ENCODE peak calls at places on chromosomes 6 and 20, in eight cellular contexts. I is ovary, G is Peyer's patch, K is breast epithelium, R is stomach, L is heart left ventricle, A is tibial nerve, S is HepG2. M is an unnamed sample.

GRCh38 chr20:45445805-45446562 is 23.6 kb upstream of the WFDC2 start:
- DNase-seq in I (no peak), G (no peak), K (no peak), R (no peak), L (no peak), A (no peak), S (peak), M (no peak)

GRCh38 chr20:60139663-60140446 is 181.6 kb downstream of the CDH26 start:
- DNase-seq in I (no peak), G (no peak), K (no peak), R (no peak), L (no peak), A (peak), S (no peak), M (no peak)

GRCh38 chr6:151385177-151385576 is 6.2 kb downstream of the ZBTB2 start:
- DNase-seq in I (no peak), G (no peak), K (no peak), R (no peak), L (no peak), A (no peak), S (no peak), M (no peak)

GRCh38 chr6:52394251-52394666 is 25.9 kb upstream of the EFHC1 start:
- DNase-seq in I (no peak), G (no peak), K (no peak), R (no peak), L (no peak), A (no peak), S (no peak), M (no peak)

GRCh38 chr6:105981002-105981887 is 104.9 kb upstream of the PRDM1 start:
- DNase-seq in I (peak), G (no peak), K (no peak), R (no peak), L (no peak), A (no peak), S (no peak), M (no peak)

GRCh38 chr6:8619853-8620252 is 184.5 kb upstream of the SLC35B3 start:
- DNase-seq in I (no peak), G (no peak), K (no peak), R (no peak), L (no peak), A (no peak), S (no peak), M (no peak)

GRCh38 chr6:135092724-135093123 is 38.1 kb upstream of the HBS1L start:
- DNase-seq in I (no peak), G (no peak), K (no peak), R (no peak), L (no peak), A (no peak), S (no peak), M (no peak)

GRCh38 chr6:15066433-15067337 is 179.2 kb upstream of the JARID2 start:
- DNase-seq in I (peak), G (no peak), K (peak), R (no peak), L (peak), A (peak), S (no peak), M (peak)

GRCh38 chr20:59008715-59009336 is 1.8 kb upstream of the CTSZ start:
- DNase-seq in I (no peak), G (no peak), K (peak), R (peak), L (peak), A (no peak), S (no peak), M (no peak)

GRCh38 chr20:48706710-48707339 is 121.0 kb downstream of the PREX1 start:
- DNase-seq in I (no peak), G (no peak), K (no peak), R (no peak), L (peak), A (no peak), S (no peak), M (no peak)

GRCh38 chr20:4726710-4727391 is 5.1 kb downstream of the PRND start:
- DNase-seq in I (no peak), G (peak), K (no peak), R (no peak), L (no peak), A (peak), S (no peak), M (no peak)

GRCh38 chr6:170203212-170203611 is 87.7 kb downstream of the DLL1 start:
- DNase-seq in I (no peak), G (no peak), K (peak), R (no peak), L (no peak), A (peak), S (no peak), M (no peak)

GRCh38 chr6:124536792-124537191 is 425.4 kb upstream of the RNF217 start:
- DNase-seq in I (no peak), G (no peak), K (no peak), R (no peak), L (no peak), A (no peak), S (no peak), M (no peak)

GRCh38 chr6:25971187-25971811 is 8.7 kb downstream of the TRIM38 start:
- DNase-seq in I (peak), G (no peak), K (peak), R (no peak), L (peak), A (no peak), S (peak), M (no peak)

GRCh38 chr6:105087571-105088211 is 92.1 kb downstream of the POPDC3 start:
- DNase-seq in I (peak), G (no peak), K (no peak), R (peak), L (no peak), A (peak), S (peak), M (peak)

GRCh38 chr6:138467901-138468300 is 31.4 kb downstream of the NHSL1 start:
- DNase-seq in I (no peak), G (no peak), K (no peak), R (no peak), L (no peak), A (no peak), S (no peak), M (no peak)

GRCh38 chr20:32969356-32970114 is 34.7 kb downstream of the SUN5 start:
- DNase-seq in I (no peak), G (no peak), K (peak), R (no peak), L (peak), A (no peak), S (no peak), M (no peak)

GRCh38 chr6:95203153-95203754 is 374.1 kb upstream of the MANEA start:
- DNase-seq in I (peak), G (no peak), K (no peak), R (no peak), L (no peak), A (peak), S (peak), M (peak)

GRCh38 chr20:33465536-33466302 is 22.2 kb upstream of the SNTA1 start:
- DNase-seq in I (no peak), G (no peak), K (no peak), R (no peak), L (no peak), A (no peak), S (peak), M (no peak)

GRCh38 chr6:43128926-43129325 is 42.1 kb upstream of the SRF start:
- DNase-seq in I (no peak), G (no peak), K (no peak), R (no peak), L (no peak), A (no peak), S (no peak), M (no peak)

GRCh38 chr6:98787961-98788360 is 46.4 kb upstream of the POU3F2 start:
- DNase-seq in I (no peak), G (no peak), K (no peak), R (no peak), L (no peak), A (no peak), S (no peak), M (no peak)

GRCh38 chr6:47286301-47286700 is 23.4 kb downstream of the TNFRSF21 start:
- DNase-seq in I (no peak), G (no peak), K (no peak), R (no peak), L (no peak), A (no peak), S (no peak), M (no peak)

GRCh38 chr6:163460307-163460782 is 45.8 kb downstream of the QKI start:
- DNase-seq in I (no peak), G (no peak), K (no peak), R (no peak), L (no peak), A (no peak), S (no peak), M (no peak)

GRCh38 chr20:11443382-11444119 is 474.1 kb upstream of the BTBD3 start:
- DNase-seq in I (no peak), G (no peak), K (no peak), R (no peak), L (no peak), A (no peak), S (no peak), M (no peak)

GRCh38 chr20:32037929-32038328 is 14.1 kb upstream of the HCK start:
- DNase-seq in I (no peak), G (no peak), K (no peak), R (no peak), L (no peak), A (no peak), S (no peak), M (no peak)

DNA sequence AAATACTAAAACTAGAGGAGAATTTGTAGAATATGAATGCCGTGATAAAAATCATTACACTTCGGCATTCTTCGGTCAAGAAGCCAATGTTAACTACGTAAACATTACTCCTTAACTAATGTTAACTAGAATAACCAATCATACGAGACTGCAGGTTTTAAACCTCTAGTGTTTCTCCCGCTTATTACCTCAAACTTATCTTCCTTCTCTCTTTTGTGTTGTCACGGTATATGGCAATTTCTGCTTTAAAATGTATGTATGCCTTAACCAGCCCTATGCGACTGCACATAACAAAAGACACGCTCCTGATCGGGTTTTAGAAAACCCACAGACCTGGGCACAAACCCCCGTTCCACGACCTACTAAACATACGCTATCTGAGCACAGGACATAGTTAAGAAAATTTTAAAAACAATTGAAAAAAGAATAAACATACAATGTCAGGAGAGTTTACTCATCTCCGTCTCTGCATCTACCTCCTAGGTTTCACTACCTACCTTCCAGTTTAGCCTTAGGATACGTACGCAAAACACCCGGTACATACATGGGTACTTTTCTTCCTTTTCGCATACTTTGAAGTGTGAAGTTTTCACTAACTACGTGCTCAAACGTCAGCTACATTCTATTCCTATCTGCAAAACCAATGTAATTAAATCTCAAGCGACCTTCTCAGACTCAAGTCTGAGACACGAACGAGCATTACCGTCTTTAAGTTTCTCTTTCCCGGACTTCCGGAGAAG is 1.1 kb downstream of the CD164 start:
- DNase-seq in I (no peak), G (no peak), K (no peak), R (no peak), L (no peak), A (no peak), S (no peak), M (no peak)
- TF ChIP-seq POLR2A in I (no peak), G (no peak), K (no peak), R (no peak), L (no peak), A (no peak), S (no peak), M (no peak)

DNA sequence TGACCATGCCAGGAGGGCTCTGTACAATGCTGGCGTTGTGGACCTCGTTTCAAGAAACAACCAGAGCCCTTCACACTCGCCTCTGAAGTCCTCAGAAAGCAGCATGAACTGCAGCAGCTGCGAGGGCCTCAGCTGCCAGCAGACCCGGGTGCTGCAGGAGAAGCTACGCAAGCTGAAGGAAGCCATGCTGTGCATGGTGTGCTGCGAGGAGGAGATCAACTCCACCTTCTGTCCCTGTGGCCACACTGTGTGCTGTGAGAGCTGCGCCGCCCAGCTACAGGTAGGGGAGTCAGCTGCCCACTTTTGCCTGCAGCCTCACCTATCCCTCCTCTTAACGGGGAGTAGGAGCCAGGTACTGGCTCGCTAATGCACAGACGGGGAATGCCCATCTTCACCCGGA is 16.2 kb downstream of the MYLIP start:
- DNase-seq in I (no peak), G (no peak), K (no peak), R (no peak), L (no peak), A (no peak), S (no peak), M (no peak)
- TF ChIP-seq POLR2A in I (no peak), G (no peak), K (no peak), R (no peak), L (no peak), A (no peak), S (no peak), M (no peak)

GRCh38 chr20:37178839-37179670 is at the start of the genes MROH8 and RPN2:
- DNase-seq in I (peak), G (peak), K (peak), R (peak), L (peak), A (peak), S (peak), M (peak)
- TF ChIP-seq POLR2A in I (peak), G (peak), K (no peak), R (no peak), L (peak), A (peak), S (peak), M (peak)

DNA sequence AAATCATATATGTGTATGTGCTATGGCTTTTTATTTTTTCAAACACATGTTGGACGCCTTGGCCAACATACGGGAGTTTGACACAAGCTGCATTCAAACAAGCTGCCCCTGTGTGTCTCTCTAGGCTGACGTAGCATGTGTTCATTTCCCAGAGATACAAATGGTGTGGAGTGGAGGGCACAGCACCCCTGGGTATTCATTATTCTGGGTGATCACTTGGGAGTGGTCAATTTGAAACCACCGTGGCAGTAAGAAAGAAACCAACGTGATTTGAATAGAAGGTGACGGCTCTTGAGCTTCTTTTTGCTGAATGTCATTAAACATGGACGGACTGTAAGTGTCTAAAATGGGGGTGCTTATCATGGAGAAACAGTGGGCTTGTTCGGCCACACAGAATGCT is 1261.8 kb upstream of the CITED2 start:
- DNase-seq in I (no peak), G (no peak), K (no peak), R (no peak), L (no peak), A (no peak), S (no peak), M (no peak)
- TF ChIP-seq POLR2A in I (no peak), G (no peak), K (no peak), R (no peak), L (no peak), A (no peak), S (no peak), M (no peak)

DNA sequence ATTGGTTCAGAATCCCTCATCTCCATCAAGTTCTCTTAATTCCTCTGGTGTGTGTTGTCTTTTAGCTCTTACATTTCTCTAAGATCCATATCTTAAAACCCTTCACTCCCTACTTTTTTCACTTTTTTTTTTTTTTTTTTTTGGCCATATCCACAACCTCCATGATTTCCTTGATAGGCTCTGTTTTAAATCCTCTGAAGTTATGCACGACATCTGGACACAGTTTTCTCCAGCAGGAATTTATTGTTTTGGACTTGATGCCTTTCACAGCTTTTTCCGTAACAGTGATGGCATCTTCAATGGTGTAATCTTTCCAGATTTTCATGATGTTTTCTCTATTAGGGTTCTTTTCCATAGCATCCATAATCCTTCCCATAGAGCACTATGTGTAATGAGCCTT is 57.0 kb downstream of the NCOA3 start:
- DNase-seq in I (no peak), G (no peak), K (no peak), R (no peak), L (no peak), A (no peak), S (no peak), M (no peak)
- TF ChIP-seq POLR2A in I (no peak), G (no peak), K (no peak), R (no peak), L (no peak), A (no peak), S (no peak), M (no peak)

GRCh38 chr6:145813285-145814034 is 1.1 kb downstream of the FBXO30 start:
- DNase-seq in I (no peak), G (no peak), K (no peak), R (no peak), L (no peak), A (no peak), S (peak), M (no peak)
- TF ChIP-seq POLR2A in I (no peak), G (no peak), K (no peak), R (no peak), L (no peak), A (no peak), S (no peak), M (no peak)

DNA sequence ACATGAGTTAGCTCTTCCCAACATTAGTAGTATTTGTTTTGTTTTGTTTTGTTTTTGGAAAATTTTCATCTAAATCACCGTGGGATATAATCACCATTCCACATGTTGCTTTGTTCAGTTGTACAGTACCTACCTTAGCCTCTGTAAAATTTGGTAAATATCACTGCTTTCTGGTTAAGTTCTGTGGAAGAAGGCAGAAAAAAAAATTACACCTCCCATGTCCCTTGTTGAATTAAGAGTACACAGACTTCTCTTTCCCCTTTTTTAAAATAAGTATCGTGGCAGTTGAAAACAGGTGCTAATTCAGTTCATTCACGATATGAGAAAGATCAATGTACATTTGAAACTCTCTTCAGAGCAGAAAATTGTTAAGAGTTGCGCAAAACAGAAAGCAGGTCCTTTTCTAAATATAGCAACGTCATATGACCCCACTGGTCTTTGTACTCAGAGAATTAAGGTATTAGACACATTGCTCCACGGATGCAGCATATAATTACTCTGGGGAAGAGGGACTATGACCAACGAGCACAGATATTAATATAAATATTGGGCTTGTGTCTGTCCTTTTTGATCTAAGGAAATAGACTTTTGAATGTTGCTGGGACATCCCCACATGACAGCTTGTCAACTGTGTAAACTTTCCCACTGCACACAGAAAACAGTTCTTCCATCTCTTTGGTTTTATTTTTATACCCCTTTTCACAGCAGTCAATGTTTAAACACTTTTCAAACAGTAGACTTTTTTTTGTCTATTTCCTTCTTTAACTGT is 58.6 kb upstream of the ZNF217 start:
- DNase-seq in I (no peak), G (no peak), K (no peak), R (no peak), L (no peak), A (no peak), S (peak), M (no peak)
- TF ChIP-seq POLR2A in I (no peak), G (peak), K (no peak), R (no peak), L (no peak), A (no peak), S (peak), M (no peak)